ENCODE peak calls at places on chromosome 2, in eight cellular contexts. One of them, this sample, is unnamed.

GRCh38 chr2:72222829-72223564 is 75.3 kb upstream of the CYP26B1 start:
- DNase-seq in aorta: no peak
- DNase-seq in RWPE1: no peak
- DNase-seq in adrenal gland: no peak
- DNase-seq in skeletal muscle cell: no peak
- DNase-seq in stimulated activated naive CD8-positive, alpha-beta T cell treated with anti-CD3 and anti-CD28 coated beads, Interleukin-15, Interleukin-2, amounts not matched to agents 100 U/mL and 50 U/mL, for 24 hours: no peak
- DNase-seq in mesothelial cell of epicardium: no peak
- DNase-seq in stomach: no peak
- DNase-seq in this sample: no peak

GRCh38 chr2:51231071-51231470 is 199.1 kb upstream of the NRXN1 start:
- DNase-seq in aorta: no peak
- DNase-seq in RWPE1: no peak
- DNase-seq in adrenal gland: no peak
- DNase-seq in skeletal muscle cell: no peak
- DNase-seq in stimulated activated naive CD8-positive, alpha-beta T cell treated with anti-CD3 and anti-CD28 coated beads, Interleukin-15, Interleukin-2, amounts not matched to agents 100 U/mL and 50 U/mL, for 24 hours: no peak
- DNase-seq in mesothelial cell of epicardium: no peak
- DNase-seq in stomach: no peak
- DNase-seq in this sample: no peak

GRCh38 chr2:10032746-10033105 is 10.6 kb upstream of the KLF11 start:
- DNase-seq in aorta: peak; percentile 53
- DNase-seq in RWPE1: no peak
- DNase-seq in adrenal gland: no peak
- DNase-seq in skeletal muscle cell: no peak
- DNase-seq in stimulated activated naive CD8-positive, alpha-beta T cell treated with anti-CD3 and anti-CD28 coated beads, Interleukin-15, Interleukin-2, amounts not matched to agents 100 U/mL and 50 U/mL, for 24 hours: no peak
- DNase-seq in mesothelial cell of epicardium: no peak
- DNase-seq in stomach: no peak
- DNase-seq in this sample: no peak

GRCh38 chr2:121285077-121285449 is at the start of gene TFCP2L1:
- DNase-seq in aorta: no peak
- DNase-seq in RWPE1: peak; percentile 83
- DNase-seq in adrenal gland: no peak
- DNase-seq in skeletal muscle cell: no peak
- DNase-seq in stimulated activated naive CD8-positive, alpha-beta T cell treated with anti-CD3 and anti-CD28 coated beads, Interleukin-15, Interleukin-2, amounts not matched to agents 100 U/mL and 50 U/mL, for 24 hours: peak; percentile 26
- DNase-seq in mesothelial cell of epicardium: peak; percentile 50
- DNase-seq in stomach: peak; percentile 83
- DNase-seq in this sample: no peak

GRCh38 chr2:29189052-29189451 is 73.8 kb downstream of the CLIP4 start:
- DNase-seq in aorta: no peak
- DNase-seq in RWPE1: no peak
- DNase-seq in adrenal gland: no peak
- DNase-seq in skeletal muscle cell: no peak
- DNase-seq in stimulated activated naive CD8-positive, alpha-beta T cell treated with anti-CD3 and anti-CD28 coated beads, Interleukin-15, Interleukin-2, amounts not matched to agents 100 U/mL and 50 U/mL, for 24 hours: no peak
- DNase-seq in mesothelial cell of epicardium: no peak
- DNase-seq in stomach: no peak
- DNase-seq in this sample: no peak

GRCh38 chr2:98917031-98917459 is 19.0 kb downstream of the CRACDL start:
- DNase-seq in aorta: no peak
- DNase-seq in RWPE1: peak; percentile 81
- DNase-seq in adrenal gland: no peak
- DNase-seq in skeletal muscle cell: peak; percentile 89
- DNase-seq in stimulated activated naive CD8-positive, alpha-beta T cell treated with anti-CD3 and anti-CD28 coated beads, Interleukin-15, Interleukin-2, amounts not matched to agents 100 U/mL and 50 U/mL, for 24 hours: no peak
- DNase-seq in mesothelial cell of epicardium: no peak
- DNase-seq in stomach: no peak
- DNase-seq in this sample: no peak

GRCh38 chr2:120642646-120643045 is 93.0 kb upstream of the GLI2 start:
- DNase-seq in aorta: no peak
- DNase-seq in RWPE1: no peak
- DNase-seq in adrenal gland: no peak
- DNase-seq in skeletal muscle cell: no peak
- DNase-seq in stimulated activated naive CD8-positive, alpha-beta T cell treated with anti-CD3 and anti-CD28 coated beads, Interleukin-15, Interleukin-2, amounts not matched to agents 100 U/mL and 50 U/mL, for 24 hours: no peak
- DNase-seq in mesothelial cell of epicardium: no peak
- DNase-seq in stomach: no peak
- DNase-seq in this sample: no peak

GRCh38 chr2:84940836-84941412 is 30.0 kb upstream of the KCMF1 start:
- DNase-seq in aorta: no peak
- DNase-seq in RWPE1: no peak
- DNase-seq in adrenal gland: no peak
- DNase-seq in skeletal muscle cell: no peak
- DNase-seq in stimulated activated naive CD8-positive, alpha-beta T cell treated with anti-CD3 and anti-CD28 coated beads, Interleukin-15, Interleukin-2, amounts not matched to agents 100 U/mL and 50 U/mL, for 24 hours: no peak
- DNase-seq in mesothelial cell of epicardium: no peak
- DNase-seq in stomach: no peak
- DNase-seq in this sample: no peak

GRCh38 chr2:54579682-54580349 is 123.7 kb downstream of the SPTBN1 start:
- DNase-seq in aorta: no peak
- DNase-seq in RWPE1: no peak
- DNase-seq in adrenal gland: no peak
- DNase-seq in skeletal muscle cell: no peak
- DNase-seq in stimulated activated naive CD8-positive, alpha-beta T cell treated with anti-CD3 and anti-CD28 coated beads, Interleukin-15, Interleukin-2, amounts not matched to agents 100 U/mL and 50 U/mL, for 24 hours: peak; percentile 61
- DNase-seq in mesothelial cell of epicardium: no peak
- DNase-seq in stomach: peak; percentile 57
- DNase-seq in this sample: no peak

GRCh38 chr2:72157871-72158771 is 10.5 kb upstream of the CYP26B1 start:
- DNase-seq in aorta: no peak
- DNase-seq in RWPE1: no peak
- DNase-seq in adrenal gland: no peak
- DNase-seq in skeletal muscle cell: no peak
- DNase-seq in stimulated activated naive CD8-positive, alpha-beta T cell treated with anti-CD3 and anti-CD28 coated beads, Interleukin-15, Interleukin-2, amounts not matched to agents 100 U/mL and 50 U/mL, for 24 hours: no peak
- DNase-seq in mesothelial cell of epicardium: no peak
- DNase-seq in stomach: no peak
- DNase-seq in this sample: no peak

GRCh38 chr2:170162261-170162612 is 15.7 kb upstream of the MYO3B start:
- DNase-seq in aorta: no peak
- DNase-seq in RWPE1: peak; percentile 51
- DNase-seq in adrenal gland: no peak
- DNase-seq in skeletal muscle cell: no peak
- DNase-seq in stimulated activated naive CD8-positive, alpha-beta T cell treated with anti-CD3 and anti-CD28 coated beads, Interleukin-15, Interleukin-2, amounts not matched to agents 100 U/mL and 50 U/mL, for 24 hours: no peak
- DNase-seq in mesothelial cell of epicardium: no peak
- DNase-seq in stomach: no peak
- DNase-seq in this sample: no peak

GRCh38 chr2:98134138-98134537 is 47.2 kb downstream of the VWA3B start:
- DNase-seq in aorta: no peak
- DNase-seq in RWPE1: no peak
- DNase-seq in adrenal gland: no peak
- DNase-seq in skeletal muscle cell: peak; percentile 62
- DNase-seq in stimulated activated naive CD8-positive, alpha-beta T cell treated with anti-CD3 and anti-CD28 coated beads, Interleukin-15, Interleukin-2, amounts not matched to agents 100 U/mL and 50 U/mL, for 24 hours: peak; percentile 72
- DNase-seq in mesothelial cell of epicardium: no peak
- DNase-seq in stomach: no peak
- DNase-seq in this sample: no peak

GRCh38 chr2:144454466-144455287 is 65.2 kb downstream of the ZEB2 start:
- DNase-seq in aorta: no peak
- DNase-seq in RWPE1: no peak
- DNase-seq in adrenal gland: no peak
- DNase-seq in skeletal muscle cell: no peak
- DNase-seq in stimulated activated naive CD8-positive, alpha-beta T cell treated with anti-CD3 and anti-CD28 coated beads, Interleukin-15, Interleukin-2, amounts not matched to agents 100 U/mL and 50 U/mL, for 24 hours: no peak
- DNase-seq in mesothelial cell of epicardium: no peak
- DNase-seq in stomach: no peak
- DNase-seq in this sample: no peak

GRCh38 chr2:17148298-17149228 is 369.7 kb downstream of the RAD51AP2 start:
- DNase-seq in aorta: no peak
- DNase-seq in RWPE1: no peak
- DNase-seq in adrenal gland: no peak
- DNase-seq in skeletal muscle cell: no peak
- DNase-seq in stimulated activated naive CD8-positive, alpha-beta T cell treated with anti-CD3 and anti-CD28 coated beads, Interleukin-15, Interleukin-2, amounts not matched to agents 100 U/mL and 50 U/mL, for 24 hours: no peak
- DNase-seq in mesothelial cell of epicardium: no peak
- DNase-seq in stomach: peak; percentile 35
- DNase-seq in this sample: no peak

GRCh38 chr2:233455006-233455405 is 100.7 kb downstream of the DGKD start:
- DNase-seq in aorta: peak; percentile 53
- DNase-seq in RWPE1: no peak
- DNase-seq in adrenal gland: no peak
- DNase-seq in skeletal muscle cell: no peak
- DNase-seq in stimulated activated naive CD8-positive, alpha-beta T cell treated with anti-CD3 and anti-CD28 coated beads, Interleukin-15, Interleukin-2, amounts not matched to agents 100 U/mL and 50 U/mL, for 24 hours: no peak
- DNase-seq in mesothelial cell of epicardium: no peak
- DNase-seq in stomach: no peak
- DNase-seq in this sample: no peak

GRCh38 chr2:166032361-166032760 is 78.8 kb upstream of the TTC21B start:
- DNase-seq in aorta: no peak
- DNase-seq in RWPE1: no peak
- DNase-seq in adrenal gland: no peak
- DNase-seq in skeletal muscle cell: peak; percentile 6
- DNase-seq in stimulated activated naive CD8-positive, alpha-beta T cell treated with anti-CD3 and anti-CD28 coated beads, Interleukin-15, Interleukin-2, amounts not matched to agents 100 U/mL and 50 U/mL, for 24 hours: no peak
- DNase-seq in mesothelial cell of epicardium: no peak
- DNase-seq in stomach: no peak
- DNase-seq in this sample: no peak

GRCh38 chr2:172148246-172148645 is 45.5 kb upstream of the DLX2 start:
- DNase-seq in aorta: no peak
- DNase-seq in RWPE1: no peak
- DNase-seq in adrenal gland: no peak
- DNase-seq in skeletal muscle cell: no peak
- DNase-seq in stimulated activated naive CD8-positive, alpha-beta T cell treated with anti-CD3 and anti-CD28 coated beads, Interleukin-15, Interleukin-2, amounts not matched to agents 100 U/mL and 50 U/mL, for 24 hours: no peak
- DNase-seq in mesothelial cell of epicardium: no peak
- DNase-seq in stomach: no peak
- DNase-seq in this sample: no peak

GRCh38 chr2:232576995-232577394 is 26.5 kb downstream of the EIF4E2 start:
- DNase-seq in aorta: no peak
- DNase-seq in RWPE1: no peak
- DNase-seq in adrenal gland: no peak
- DNase-seq in skeletal muscle cell: peak; percentile 16
- DNase-seq in stimulated activated naive CD8-positive, alpha-beta T cell treated with anti-CD3 and anti-CD28 coated beads, Interleukin-15, Interleukin-2, amounts not matched to agents 100 U/mL and 50 U/mL, for 24 hours: no peak
- DNase-seq in mesothelial cell of epicardium: no peak
- DNase-seq in stomach: no peak
- DNase-seq in this sample: no peak

GRCh38 chr2:75020476-75020875 is 62.0 kb downstream of the POLE4 start:
- DNase-seq in aorta: no peak
- DNase-seq in RWPE1: no peak
- DNase-seq in adrenal gland: no peak
- DNase-seq in skeletal muscle cell: no peak
- DNase-seq in stimulated activated naive CD8-positive, alpha-beta T cell treated with anti-CD3 and anti-CD28 coated beads, Interleukin-15, Interleukin-2, amounts not matched to agents 100 U/mL and 50 U/mL, for 24 hours: no peak
- DNase-seq in mesothelial cell of epicardium: no peak
- DNase-seq in stomach: no peak
- DNase-seq in this sample: no peak

GRCh38 chr2:60312618-60313017 is 240.8 kb downstream of the BCL11A start:
- DNase-seq in aorta: no peak
- DNase-seq in RWPE1: no peak
- DNase-seq in adrenal gland: no peak
- DNase-seq in skeletal muscle cell: no peak
- DNase-seq in stimulated activated naive CD8-positive, alpha-beta T cell treated with anti-CD3 and anti-CD28 coated beads, Interleukin-15, Interleukin-2, amounts not matched to agents 100 U/mL and 50 U/mL, for 24 hours: no peak
- DNase-seq in mesothelial cell of epicardium: no peak
- DNase-seq in stomach: no peak
- DNase-seq in this sample: no peak

GRCh38 chr2:67486041-67486796 is 89.1 kb downstream of the ETAA1 start:
- DNase-seq in aorta: no peak
- DNase-seq in RWPE1: peak; percentile 34
- DNase-seq in adrenal gland: peak; percentile 49
- DNase-seq in skeletal muscle cell: no peak
- DNase-seq in stimulated activated naive CD8-positive, alpha-beta T cell treated with anti-CD3 and anti-CD28 coated beads, Interleukin-15, Interleukin-2, amounts not matched to agents 100 U/mL and 50 U/mL, for 24 hours: no peak
- DNase-seq in mesothelial cell of epicardium: no peak
- DNase-seq in stomach: peak; percentile 52
- DNase-seq in this sample: no peak

GRCh38 chr2:197538412-197538811 is 22.5 kb downstream of the MOB4 start:
- DNase-seq in aorta: no peak
- DNase-seq in RWPE1: no peak
- DNase-seq in adrenal gland: no peak
- DNase-seq in skeletal muscle cell: no peak
- DNase-seq in stimulated activated naive CD8-positive, alpha-beta T cell treated with anti-CD3 and anti-CD28 coated beads, Interleukin-15, Interleukin-2, amounts not matched to agents 100 U/mL and 50 U/mL, for 24 hours: no peak
- DNase-seq in mesothelial cell of epicardium: no peak
- DNase-seq in stomach: no peak
- DNase-seq in this sample: no peak

GRCh38 chr2:128835974-128836373 is 517.3 kb upstream of the HS6ST1 start:
- DNase-seq in aorta: no peak
- DNase-seq in RWPE1: no peak
- DNase-seq in adrenal gland: no peak
- DNase-seq in skeletal muscle cell: no peak
- DNase-seq in stimulated activated naive CD8-positive, alpha-beta T cell treated with anti-CD3 and anti-CD28 coated beads, Interleukin-15, Interleukin-2, amounts not matched to agents 100 U/mL and 50 U/mL, for 24 hours: no peak
- DNase-seq in mesothelial cell of epicardium: no peak
- DNase-seq in stomach: no peak
- DNase-seq in this sample: no peak

GRCh38 chr2:6800553-6800952 is 65.2 kb downstream of the CMPK2 start:
- DNase-seq in aorta: no peak
- DNase-seq in RWPE1: no peak
- DNase-seq in adrenal gland: no peak
- DNase-seq in skeletal muscle cell: no peak
- DNase-seq in stimulated activated naive CD8-positive, alpha-beta T cell treated with anti-CD3 and anti-CD28 coated beads, Interleukin-15, Interleukin-2, amounts not matched to agents 100 U/mL and 50 U/mL, for 24 hours: no peak
- DNase-seq in mesothelial cell of epicardium: no peak
- DNase-seq in stomach: no peak
- DNase-seq in this sample: no peak

GRCh38 chr2:147031897-147032296 is 812.9 kb upstream of the ACVR2A start:
- DNase-seq in aorta: no peak
- DNase-seq in RWPE1: no peak
- DNase-seq in adrenal gland: no peak
- DNase-seq in skeletal muscle cell: no peak
- DNase-seq in stimulated activated naive CD8-positive, alpha-beta T cell treated with anti-CD3 and anti-CD28 coated beads, Interleukin-15, Interleukin-2, amounts not matched to agents 100 U/mL and 50 U/mL, for 24 hours: no peak
- DNase-seq in mesothelial cell of epicardium: no peak
- DNase-seq in stomach: no peak
- DNase-seq in this sample: no peak

GRCh38 chr2:206482123-206482522 is 38.8 kb downstream of the ADAM23 start:
- DNase-seq in aorta: no peak
- DNase-seq in RWPE1: no peak
- DNase-seq in adrenal gland: no peak
- DNase-seq in skeletal muscle cell: no peak
- DNase-seq in stimulated activated naive CD8-positive, alpha-beta T cell treated with anti-CD3 and anti-CD28 coated beads, Interleukin-15, Interleukin-2, amounts not matched to agents 100 U/mL and 50 U/mL, for 24 hours: no peak
- DNase-seq in mesothelial cell of epicardium: no peak
- DNase-seq in stomach: no peak
- DNase-seq in this sample: no peak

GRCh38 chr2:130352229-130352628 is 3.6 kb upstream of the PTPN18 start:
- DNase-seq in aorta: no peak
- DNase-seq in RWPE1: no peak
- DNase-seq in adrenal gland: no peak
- DNase-seq in skeletal muscle cell: no peak
- DNase-seq in stimulated activated naive CD8-positive, alpha-beta T cell treated with anti-CD3 and anti-CD28 coated beads, Interleukin-15, Interleukin-2, amounts not matched to agents 100 U/mL and 50 U/mL, for 24 hours: no peak
- DNase-seq in mesothelial cell of epicardium: no peak
- DNase-seq in stomach: no peak
- DNase-seq in this sample: no peak

GRCh38 chr2:168343586-168343985 is 96.2 kb upstream of the STK39 start:
- DNase-seq in aorta: no peak
- DNase-seq in RWPE1: peak; percentile 39
- DNase-seq in adrenal gland: peak; percentile 23
- DNase-seq in skeletal muscle cell: peak; percentile 8
- DNase-seq in stimulated activated naive CD8-positive, alpha-beta T cell treated with anti-CD3 and anti-CD28 coated beads, Interleukin-15, Interleukin-2, amounts not matched to agents 100 U/mL and 50 U/mL, for 24 hours: no peak
- DNase-seq in mesothelial cell of epicardium: no peak
- DNase-seq in stomach: no peak
- DNase-seq in this sample: no peak

GRCh38 chr2:230472619-230473018 is 56.6 kb downstream of the SP100 start:
- DNase-seq in aorta: no peak
- DNase-seq in RWPE1: peak; percentile 60
- DNase-seq in adrenal gland: no peak
- DNase-seq in skeletal muscle cell: peak; percentile 67
- DNase-seq in stimulated activated naive CD8-positive, alpha-beta T cell treated with anti-CD3 and anti-CD28 coated beads, Interleukin-15, Interleukin-2, amounts not matched to agents 100 U/mL and 50 U/mL, for 24 hours: peak; percentile 48
- DNase-seq in mesothelial cell of epicardium: no peak
- DNase-seq in stomach: no peak
- DNase-seq in this sample: no peak

GRCh38 chr2:136495636-136496035 is 269.7 kb upstream of the THSD7B start:
- DNase-seq in aorta: no peak
- DNase-seq in RWPE1: no peak
- DNase-seq in adrenal gland: no peak
- DNase-seq in skeletal muscle cell: no peak
- DNase-seq in stimulated activated naive CD8-positive, alpha-beta T cell treated with anti-CD3 and anti-CD28 coated beads, Interleukin-15, Interleukin-2, amounts not matched to agents 100 U/mL and 50 U/mL, for 24 hours: no peak
- DNase-seq in mesothelial cell of epicardium: no peak
- DNase-seq in stomach: no peak
- DNase-seq in this sample: no peak

GRCh38 chr2:146652311-146652710 is 1192.5 kb upstream of the ACVR2A start:
- DNase-seq in aorta: no peak
- DNase-seq in RWPE1: peak; percentile 1
- DNase-seq in adrenal gland: no peak
- DNase-seq in skeletal muscle cell: no peak
- DNase-seq in stimulated activated naive CD8-positive, alpha-beta T cell treated with anti-CD3 and anti-CD28 coated beads, Interleukin-15, Interleukin-2, amounts not matched to agents 100 U/mL and 50 U/mL, for 24 hours: no peak
- DNase-seq in mesothelial cell of epicardium: no peak
- DNase-seq in stomach: no peak
- DNase-seq in this sample: no peak

GRCh38 chr2:100733344-100734187 is 86.4 kb upstream of the NPAS2 start:
- DNase-seq in aorta: no peak
- DNase-seq in RWPE1: no peak
- DNase-seq in adrenal gland: peak; percentile 70
- DNase-seq in skeletal muscle cell: peak; percentile 94
- DNase-seq in stimulated activated naive CD8-positive, alpha-beta T cell treated with anti-CD3 and anti-CD28 coated beads, Interleukin-15, Interleukin-2, amounts not matched to agents 100 U/mL and 50 U/mL, for 24 hours: no peak
- DNase-seq in mesothelial cell of epicardium: no peak
- DNase-seq in stomach: no peak
- DNase-seq in this sample: no peak

GRCh38 chr2:136874258-136874657 is 108.9 kb downstream of the THSD7B start:
- DNase-seq in aorta: no peak
- DNase-seq in RWPE1: no peak
- DNase-seq in adrenal gland: no peak
- DNase-seq in skeletal muscle cell: no peak
- DNase-seq in stimulated activated naive CD8-positive, alpha-beta T cell treated with anti-CD3 and anti-CD28 coated beads, Interleukin-15, Interleukin-2, amounts not matched to agents 100 U/mL and 50 U/mL, for 24 hours: no peak
- DNase-seq in mesothelial cell of epicardium: no peak
- DNase-seq in stomach: no peak
- DNase-seq in this sample: no peak

GRCh38 chr2:160687629-160688028 is 194.0 kb upstream of the RBMS1 start:
- DNase-seq in aorta: no peak
- DNase-seq in RWPE1: no peak
- DNase-seq in adrenal gland: no peak
- DNase-seq in skeletal muscle cell: no peak
- DNase-seq in stimulated activated naive CD8-positive, alpha-beta T cell treated with anti-CD3 and anti-CD28 coated beads, Interleukin-15, Interleukin-2, amounts not matched to agents 100 U/mL and 50 U/mL, for 24 hours: no peak
- DNase-seq in mesothelial cell of epicardium: no peak
- DNase-seq in stomach: no peak
- DNase-seq in this sample: no peak